ENCODE peak calls at places on chromosomes 6 and 20, in four cellular contexts. One of them, this sample, is unnamed.

GRCh38 chr20:33685328-33686007 is 717 bp downstream of the E2F1 start:
- DNase-seq in neural crest cell: peak; percentile 64
- DNase-seq in NCI-H146: peak; percentile 91
- DNase-seq in NCI-H1092 treated with DMSO at 0.1 percent for 48 hours: no peak
- DNase-seq in this sample: peak; percentile 99

GRCh38 chr6:127514396-127515227 is 4.5 kb downstream of the MTCL3 start:
- DNase-seq in neural crest cell: peak; percentile 30
- DNase-seq in NCI-H146: no peak
- DNase-seq in NCI-H1092 treated with DMSO at 0.1 percent for 48 hours: peak; percentile 19
- DNase-seq in this sample: no peak

GRCh38 chr20:51363813-51364212 is 178.7 kb downstream of the NFATC2 start:
- DNase-seq in neural crest cell: no peak
- DNase-seq in NCI-H146: no peak
- DNase-seq in NCI-H1092 treated with DMSO at 0.1 percent for 48 hours: no peak
- DNase-seq in this sample: no peak

GRCh38 chr20:13458860-13459451 is 179.8 kb downstream of the TASP1 start:
- DNase-seq in neural crest cell: no peak
- DNase-seq in NCI-H146: peak; percentile 40
- DNase-seq in NCI-H1092 treated with DMSO at 0.1 percent for 48 hours: no peak
- DNase-seq in this sample: no peak

GRCh38 chr6:30556714-30556963 is 350 bp upstream of the GNL1 start:
- DNase-seq in neural crest cell: no peak
- DNase-seq in NCI-H146: no peak
- DNase-seq in NCI-H1092 treated with DMSO at 0.1 percent for 48 hours: no peak
- DNase-seq in this sample: no peak

GRCh38 chr20:43842126-43843020 is 72.3 kb upstream of the TOX2 start:
- DNase-seq in neural crest cell: no peak
- DNase-seq in NCI-H146: no peak
- DNase-seq in NCI-H1092 treated with DMSO at 0.1 percent for 48 hours: no peak
- DNase-seq in this sample: no peak

GRCh38 chr6:148304976-148305375 is 37.7 kb upstream of the SASH1 start:
- DNase-seq in neural crest cell: no peak
- DNase-seq in NCI-H146: no peak
- DNase-seq in NCI-H1092 treated with DMSO at 0.1 percent for 48 hours: no peak
- DNase-seq in this sample: no peak

GRCh38 chr20:651713-652610 is 1.0 kb downstream of the SRXN1 start:
- DNase-seq in neural crest cell: no peak
- DNase-seq in NCI-H146: peak; percentile 21
- DNase-seq in NCI-H1092 treated with DMSO at 0.1 percent for 48 hours: no peak
- DNase-seq in this sample: no peak

GRCh38 chr6:156389296-156389695 is 387.9 kb upstream of the ARID1B start:
- DNase-seq in neural crest cell: no peak
- DNase-seq in NCI-H146: no peak
- DNase-seq in NCI-H1092 treated with DMSO at 0.1 percent for 48 hours: no peak
- DNase-seq in this sample: no peak

GRCh38 chr20:45387274-45387673 is 9.1 kb upstream of the TP53TG5 start:
- DNase-seq in neural crest cell: no peak
- DNase-seq in NCI-H146: no peak
- DNase-seq in NCI-H1092 treated with DMSO at 0.1 percent for 48 hours: no peak
- DNase-seq in this sample: no peak

GRCh38 chr20:3224681-3225421 is 14.1 kb downstream of the SLC4A11 start:
- DNase-seq in neural crest cell: no peak
- DNase-seq in NCI-H146: no peak
- DNase-seq in NCI-H1092 treated with DMSO at 0.1 percent for 48 hours: no peak
- DNase-seq in this sample: no peak

GRCh38 chr6:84546427-84546914 is 217.9 kb downstream of the TBX18 start:
- DNase-seq in neural crest cell: no peak
- DNase-seq in NCI-H146: peak; percentile 43
- DNase-seq in NCI-H1092 treated with DMSO at 0.1 percent for 48 hours: no peak
- DNase-seq in this sample: no peak

GRCh38 chr20:3805594-3806264 is 9.6 kb downstream of the CDC25B start:
- DNase-seq in neural crest cell: no peak
- DNase-seq in NCI-H146: no peak
- DNase-seq in NCI-H1092 treated with DMSO at 0.1 percent for 48 hours: no peak
- DNase-seq in this sample: no peak

GRCh38 chr6:120262354-120262753 is 912.8 kb upstream of the MAN1A1 start:
- DNase-seq in neural crest cell: no peak
- DNase-seq in NCI-H146: no peak
- DNase-seq in NCI-H1092 treated with DMSO at 0.1 percent for 48 hours: no peak
- DNase-seq in this sample: no peak

GRCh38 chr6:16804515-16805161 is 43.4 kb upstream of the ATXN1 start:
- DNase-seq in neural crest cell: no peak
- DNase-seq in NCI-H146: no peak
- DNase-seq in NCI-H1092 treated with DMSO at 0.1 percent for 48 hours: no peak
- DNase-seq in this sample: peak; percentile 31

GRCh38 chr6:152356659-152357058 is 280.5 kb downstream of the SYNE1 start:
- DNase-seq in neural crest cell: no peak
- DNase-seq in NCI-H146: peak; percentile 53
- DNase-seq in NCI-H1092 treated with DMSO at 0.1 percent for 48 hours: peak; percentile 4
- DNase-seq in this sample: peak; percentile 79

GRCh38 chr6:6749791-6750434 is 161.4 kb downstream of the LY86 start:
- DNase-seq in neural crest cell: no peak
- DNase-seq in NCI-H146: peak; percentile 7
- DNase-seq in NCI-H1092 treated with DMSO at 0.1 percent for 48 hours: no peak
- DNase-seq in this sample: no peak

This sample was measured in NCI-H524.